ENCODE peak calls at places on chromosomes 3 and 15, in four cellular contexts. S is H1, G is SK-N-SH, I is HCT116. A is an unnamed sample.

GRCh38 chr3:74501001-74501400 is 113.5 kb downstream of the CNTN3 start:
- DNase-seq in S (no peak), I (no peak), G (no peak), A (no peak)

GRCh38 chr3:42314411-42314810 is 48.4 kb upstream of the CCK start:
- DNase-seq in S (no peak), G (no peak), I (peak; percentile 21), A (peak; percentile 20)

GRCh38 chr15:94414921-94415320 is 183.6 kb downstream of the MCTP2 start:
- DNase-seq in G (no peak), I (no peak), S (no peak), A (no peak)

GRCh38 chr15:90095521-90095959 is 6.7 kb downstream of the IDH2 start:
- DNase-seq in I (no peak), S (no peak), G (no peak), A (peak; percentile 48)

GRCh38 chr15:31397851-31398661 is 71.4 kb downstream of the KLF13 start:
- DNase-seq in S (no peak), G (peak; percentile 79), I (no peak), A (no peak)

GRCh38 chr3:173932624-173933023 is 535.1 kb downstream of the NLGN1 start:
- DNase-seq in I (no peak), S (no peak), G (no peak), A (no peak)

GRCh38 chr3:111252795-111253194 is 181.2 kb downstream of the NECTIN3 start:
- DNase-seq in G (peak; percentile 4), S (no peak), I (no peak), A (peak; percentile 32)

GRCh38 chr3:172958565-172958964 is 182.5 kb downstream of the SPATA16 start:
- DNase-seq in S (no peak), G (no peak), I (no peak), A (no peak)

GRCh38 chr3:10352146-10352911 is 31.4 kb upstream of the SEC13 start:
- DNase-seq in S (no peak), G (no peak), I (no peak), A (no peak)

GRCh38 chr15:59594493-59594942 is 17.1 kb upstream of the GCNT3 start:
- DNase-seq in G (no peak), I (no peak), S (no peak), A (no peak)

GRCh38 chr3:54083901-54084300 is 38.5 kb upstream of the CACNA2D3 start:
- DNase-seq in G (no peak), S (no peak), I (no peak), A (no peak)

GRCh38 chr15:69044899-69045298 is 30.4 kb downstream of the NOX5 start:
- DNase-seq in G (no peak), S (no peak), I (no peak), A (peak; percentile 47)

GRCh38 chr15:70555713-70556112 is 207.6 kb downstream of the UACA start:
- DNase-seq in S (no peak), I (no peak), G (no peak), A (no peak)

GRCh38 chr3:138284079-138284478 is 45.6 kb downstream of the NME9 start:
- DNase-seq in G (no peak), S (no peak), I (no peak), A (no peak)

GRCh38 chr3:4897765-4898453 is 81.3 kb upstream of the BHLHE40 start:
- DNase-seq in G (no peak), I (no peak), S (no peak), A (no peak)

GRCh38 chr3:77191640-77192039 is 151.7 kb downstream of the ROBO2 start:
- DNase-seq in G (no peak), S (no peak), I (no peak), A (peak; percentile 37)

GRCh38 chr3:119817071-119817470 is 35.2 kb downstream of the NR1I2 start:
- DNase-seq in G (no peak), S (no peak), I (no peak), A (no peak)

GRCh38 chr3:55624238-55624637 is 137.1 kb upstream of the WNT5A start:
- DNase-seq in S (no peak), G (no peak), I (no peak), A (no peak)

GRCh38 chr3:109050591-109051167 is 67.3 kb downstream of the MORC1 start:
- DNase-seq in G (peak; percentile 20), I (peak; percentile 39), S (peak; percentile 2), A (peak; percentile 58)

GRCh38 chr3:126676919-126677705 is 22.2 kb upstream of the TXNRD3 start:
- DNase-seq in S (no peak), I (no peak), G (no peak), A (no peak)

GRCh38 chr15:60673918-60674558 is 195.1 kb upstream of the ICE2 start:
- DNase-seq in S (no peak), I (peak; percentile 43), G (peak; percentile 20), A (no peak)

GRCh38 chr3:98829246-98829832 is 66.2 kb downstream of the ST3GAL6 start:
- DNase-seq in S (no peak), I (no peak), G (no peak), A (no peak)

GRCh38 chr15:38308242-38308641 is 55.6 kb downstream of the SPRED1 start:
- DNase-seq in G (no peak), S (no peak), I (no peak), A (no peak)

GRCh38 chr15:38312190-38312589 is 59.6 kb downstream of the SPRED1 start:
- DNase-seq in I (no peak), G (no peak), S (no peak), A (no peak)

GRCh38 chr15:38308797-38309196 is 56.2 kb downstream of the SPRED1 start:
- DNase-seq in S (no peak), I (no peak), G (no peak), A (no peak)

GRCh38 chr15:38304486-38304885 is 51.9 kb downstream of the SPRED1 start:
- DNase-seq in G (no peak), S (no peak), I (no peak), A (no peak)

GRCh38 chr15:38307251-38307650 is 54.6 kb downstream of the SPRED1 start:
- DNase-seq in S (no peak), G (no peak), I (no peak), A (no peak)
- TF ChIP-seq JUND in S (no peak), G (no peak), I (no peak), A (no peak)

DNA sequence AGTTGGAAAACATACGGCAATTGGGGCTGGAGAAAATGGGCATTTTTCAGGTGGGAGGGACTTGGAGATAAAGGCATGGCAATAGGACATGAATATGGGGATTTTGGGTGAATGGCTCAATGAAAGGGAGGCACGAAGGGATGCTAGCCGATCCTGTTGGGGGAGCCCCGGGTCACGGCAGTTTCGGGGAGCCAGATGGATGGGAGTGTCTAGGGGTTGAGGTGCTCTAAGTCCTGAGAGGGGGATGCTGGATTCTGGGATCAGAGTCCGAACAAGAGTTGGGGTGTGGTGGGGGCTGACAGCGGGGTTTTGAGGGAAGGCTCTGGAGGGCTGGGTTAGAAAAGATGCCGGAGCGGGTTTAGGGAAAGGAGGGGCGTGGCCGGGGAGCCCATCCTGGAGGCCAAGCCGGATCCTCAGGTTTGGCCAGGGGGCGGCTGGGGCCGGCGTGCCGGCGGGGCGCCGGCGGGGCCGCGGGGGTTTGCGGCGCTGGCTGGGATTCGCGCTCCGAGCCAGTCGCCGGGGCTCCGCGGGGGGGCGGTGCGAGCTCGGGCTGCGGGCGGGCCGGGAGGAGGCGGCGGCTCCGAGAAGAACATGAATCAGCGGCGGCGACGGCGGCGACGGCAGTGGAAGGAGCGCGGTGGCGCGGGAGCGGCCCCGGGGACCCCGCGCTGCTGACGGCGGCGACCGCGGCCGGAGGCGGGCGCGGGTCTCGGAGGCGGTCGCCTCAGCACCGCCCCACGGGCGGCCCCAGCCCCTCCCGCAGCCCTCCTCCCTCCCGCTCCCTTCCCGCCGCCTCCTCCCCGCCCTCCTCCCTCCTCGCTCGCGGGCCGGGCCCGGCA is at the start of gene TYRO3:
- DNase-seq in G (peak; percentile 93), I (no peak), S (no peak), A (peak; percentile 66)
- TF ChIP-seq JUND in G (no peak), I (no peak), S (no peak), A (no peak)

GRCh38 chr3:13307041-13307440 is 113.1 kb downstream of the NUP210 start:
- DNase-seq in I (no peak), G (no peak), S (no peak), A (no peak)
- TF ChIP-seq JUND in I (no peak), G (no peak), S (no peak), A (no peak)

DNA sequence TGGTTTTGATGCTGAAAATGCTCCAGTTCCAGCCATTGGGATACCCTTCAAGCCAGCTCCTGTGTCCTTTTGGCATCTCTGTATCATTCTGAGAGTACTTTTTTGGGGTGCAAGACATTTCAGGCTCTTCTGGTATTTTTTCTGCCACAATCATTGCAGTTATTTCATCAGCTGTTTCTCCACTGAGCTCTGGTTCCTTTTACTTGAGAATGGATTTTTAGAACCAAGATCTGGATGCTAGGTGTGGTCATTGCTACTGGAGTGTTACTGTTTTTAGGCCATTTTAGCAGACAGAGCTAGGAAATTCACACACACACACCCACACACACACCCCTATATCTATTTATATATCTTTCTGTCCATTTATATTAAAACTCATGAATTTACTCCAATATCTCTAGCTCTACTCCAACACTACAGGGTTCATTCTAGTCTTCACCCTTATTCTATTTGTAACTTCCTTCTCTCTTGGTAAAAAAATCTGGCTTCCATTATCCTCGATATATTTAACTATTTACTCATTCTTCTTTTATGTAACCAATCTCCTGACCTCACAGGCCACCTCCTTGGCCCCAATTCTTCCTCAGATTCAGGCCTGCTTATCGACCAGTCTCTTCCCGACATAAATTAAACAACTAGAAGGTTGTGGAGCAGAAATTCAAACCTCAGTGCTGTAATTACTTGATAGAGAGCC is 17.0 kb downstream of the SLC35G2 start:
- DNase-seq in S (no peak), G (no peak), I (no peak), A (no peak)
- TF ChIP-seq JUND in S (no peak), G (no peak), I (no peak), A (no peak)

DNA sequence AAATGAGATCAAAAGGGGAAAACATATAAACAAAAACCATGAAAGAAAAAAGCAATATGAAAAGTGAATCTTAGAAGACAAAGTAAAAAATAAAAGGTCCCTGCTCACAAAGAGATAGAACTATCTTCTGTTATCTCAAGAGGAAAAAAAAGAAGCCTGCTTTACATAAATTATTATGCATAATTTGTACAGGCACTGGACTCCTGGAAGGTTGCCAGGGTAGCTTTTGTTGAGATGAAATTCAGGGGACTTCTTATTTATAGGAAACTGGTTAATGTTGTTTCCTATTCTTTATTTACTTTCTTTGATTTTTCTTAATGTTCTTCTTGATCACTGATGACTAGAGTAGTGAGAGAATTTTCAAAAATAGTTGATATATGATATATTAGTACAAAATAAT is 66.9 kb downstream of the PPM1L start:
- DNase-seq in G (no peak), I (no peak), S (no peak), A (no peak)
- TF ChIP-seq JUND in G (no peak), I (no peak), S (no peak), A (no peak)

DNA sequence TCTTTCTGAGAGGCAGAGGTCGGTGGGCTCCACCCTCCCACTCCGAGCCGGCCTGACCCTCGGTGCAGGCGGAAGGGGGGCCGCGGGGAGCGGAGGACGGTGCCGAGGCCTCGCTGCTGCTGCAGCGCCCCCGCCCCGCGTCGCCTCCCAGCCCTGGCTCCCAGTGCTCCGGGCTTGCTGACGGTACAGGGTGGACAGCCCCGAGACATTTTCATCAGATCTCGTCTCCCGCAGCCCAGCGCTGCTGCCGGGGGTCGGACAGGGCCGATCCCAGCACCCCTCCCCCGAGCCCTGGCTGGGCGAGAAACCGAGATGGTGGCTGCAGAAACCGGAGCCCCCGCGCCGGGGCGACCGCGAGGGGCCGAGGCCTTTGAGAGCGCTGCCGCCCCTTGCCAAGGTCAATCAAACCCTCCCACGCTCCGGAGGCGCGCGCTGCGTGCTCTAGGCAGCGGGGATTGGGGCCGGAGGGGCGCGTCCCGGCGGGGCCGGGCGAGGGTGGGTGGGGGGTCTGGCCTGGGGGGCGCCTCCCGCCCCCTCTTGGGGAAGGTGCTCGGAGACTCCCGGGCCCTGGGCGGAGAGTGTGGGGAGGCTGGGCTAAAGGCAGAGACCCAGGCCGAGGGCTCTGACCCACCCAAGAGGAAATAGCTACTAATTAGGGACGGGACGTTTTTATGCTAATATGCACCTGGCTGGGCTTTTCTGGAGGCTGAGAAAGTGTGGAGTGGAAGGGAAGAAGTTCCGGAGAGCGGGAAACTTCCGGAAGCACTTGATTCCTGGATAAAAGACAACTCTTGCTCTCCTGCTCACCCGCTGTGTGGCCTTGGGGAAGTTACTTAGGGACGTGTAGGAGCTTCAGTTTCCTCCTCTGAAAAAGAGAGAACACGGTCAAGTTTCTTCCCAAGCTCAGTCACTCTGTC is 42.7 kb downstream of the EPHB3 start:
- DNase-seq in I (no peak), S (peak; percentile 47), G (no peak), A (peak; percentile 48)
- TF ChIP-seq JUND in I (no peak), S (no peak), G (no peak), A (no peak)

A was measured in T47D.